ENCODE peak calls at places on chromosomes 12 and 14, in six cellular contexts. E is IMR-90, Y is NCI-H2081, D is mucosa of gallbladder, R is HuH-7.5, S is A549. O is an unnamed sample.
A peak's percentile ranks its signal among the peaks of the same experiment; 100 is the strongest.

GRCh38 chr12:113403435-113404415 is at the start of gene SDS:
- DNase-seq in E (peak; percentile 24), Y (no peak), D (peak; percentile 51), R (no peak), S (no peak), O (no peak)

GRCh38 chr14:94161979-94162378 is 12.1 kb upstream of the PPP4R4 start:
- DNase-seq in E (no peak), Y (no peak), D (no peak), R (no peak), S (no peak), O (no peak)

GRCh38 chr12:68440068-68440581 is 108.0 kb upstream of the MDM1 start:
- DNase-seq in E (peak; percentile 70), Y (no peak), D (no peak), R (no peak), S (no peak), O (no peak)

GRCh38 chr14:52360831-52361230 is 46.7 kb downstream of the PTGER2 start:
- DNase-seq in E (no peak), Y (no peak), D (no peak), R (no peak), S (no peak), O (no peak)

GRCh38 chr12:49130151-49131050 is 794 bp downstream of the TUBA1B start:
- DNase-seq in E (peak; percentile 93), Y (peak; percentile 94), D (peak; percentile 95), R (peak; percentile 82), S (peak; percentile 96), O (peak; percentile 96)

GRCh38 chr12:122348505-122348904 is 74.0 kb downstream of the CLIP1 start:
- DNase-seq in E (no peak), Y (no peak), D (no peak), R (no peak), S (no peak), O (no peak)

GRCh38 chr12:11186837-11187236 is at the start of gene TAS2R42:
- DNase-seq in E (no peak), Y (no peak), D (no peak), R (no peak), S (no peak), O (no peak)

GRCh38 chr14:102016420-102017090 is 52.2 kb downstream of the DYNC1H1 start:
- DNase-seq in E (no peak), Y (no peak), D (no peak), R (no peak), S (no peak), O (peak; percentile 60)

GRCh38 chr12:62684586-62685295 is 218.1 kb downstream of the MON2 start:
- DNase-seq in E (no peak), Y (no peak), D (peak; percentile 36), R (no peak), S (no peak), O (no peak)

GRCh38 chr12:127125607-127126259 is 1141.2 kb upstream of the TMEM132C start:
- DNase-seq in E (peak; percentile 70), Y (no peak), D (peak; percentile 22), R (no peak), S (peak; percentile 95), O (peak; percentile 20)

GRCh38 chr12:130335517-130336392 is 1.9 kb upstream of the PIWIL1 start:
- DNase-seq in E (peak; percentile 34), Y (peak; percentile 64), D (peak; percentile 69), R (peak; percentile 39), S (peak; percentile 73), O (peak; percentile 57)

GRCh38 chr14:104143521-104144452 is 5.4 kb downstream of the KIF26A start:
- DNase-seq in E (no peak), Y (no peak), D (no peak), R (no peak), S (no peak), O (no peak)

GRCh38 chr12:79944565-79944964 is 9.7 kb upstream of the PPP1R12A start:
- DNase-seq in E (no peak), Y (no peak), D (no peak), R (no peak), S (no peak), O (no peak)

GRCh38 chr12:57868870-57869609 is 22.5 kb upstream of the CTDSP2 start:
- DNase-seq in E (no peak), Y (no peak), D (no peak), R (no peak), S (no peak), O (no peak)

GRCh38 chr14:24915958-24916595 is 133.9 kb downstream of the STXBP6 start:
- DNase-seq in E (peak; percentile 16), Y (no peak), D (no peak), R (no peak), S (no peak), O (no peak)

GRCh38 chr12:105352049-105352448 is 21.6 kb downstream of the C12orf75 start:
- DNase-seq in E (no peak), Y (no peak), D (no peak), R (no peak), S (no peak), O (no peak)

GRCh38 chr14:61403411-61403810 is 82.0 kb downstream of the PRKCH start:
- DNase-seq in E (no peak), Y (no peak), D (no peak), R (no peak), S (no peak), O (peak; percentile 40)

GRCh38 chr12:1474567-1475153 is 119.7 kb downstream of the FBXL14 start:
- DNase-seq in E (peak; percentile 97), Y (no peak), D (no peak), R (no peak), S (no peak), O (no peak)

GRCh38 chr12:93662961-93663728 is 14.0 kb upstream of the CRADD start:
- DNase-seq in E (peak; percentile 33), Y (no peak), D (no peak), R (no peak), S (no peak), O (peak; percentile 63)

GRCh38 chr14:59918824-59919581 is 941 bp upstream of the LRRC9 start:
- DNase-seq in E (peak; percentile 18), Y (no peak), D (no peak), R (peak; percentile 31), S (peak; percentile 35), O (no peak)

GRCh38 chr12:40034156-40034555 is 71.7 kb downstream of the SLC2A13 start:
- DNase-seq in E (no peak), Y (no peak), D (no peak), R (no peak), S (no peak), O (no peak)

GRCh38 chr12:45473636-45474035 is 255.9 kb upstream of the ARID2 start:
- DNase-seq in E (no peak), Y (no peak), D (no peak), R (no peak), S (no peak), O (no peak)

GRCh38 chr12:3032770-3033537 is 44.2 kb upstream of the TSPAN9 start:
- DNase-seq in E (no peak), Y (no peak), D (no peak), R (no peak), S (no peak), O (no peak)

GRCh38 chr12:119869720-119870119 is 7.4 kb downstream of the CIT start:
- DNase-seq in E (peak; percentile 96), Y (no peak), D (no peak), R (no peak), S (peak; percentile 77), O (peak; percentile 16)

GRCh38 chr12:124416516-124417395 is 121.9 kb downstream of the RFLNA start:
- DNase-seq in E (peak; percentile 43), Y (no peak), D (no peak), R (no peak), S (no peak), O (no peak)

GRCh38 chr12:27549801-27550652 is 26.0 kb downstream of the PPFIBP1 start:
- DNase-seq in E (peak; percentile 97), Y (peak; percentile 29), D (peak; percentile 86), R (peak; percentile 43), S (peak; percentile 95), O (peak; percentile 85)